ENCODE peak calls at places on chromosome 19, in ten cellular contexts. Z is RWPE1; P is NCI-H1417 treated with DMSO at 0.1 percent for 48 hours; T is gastrocnemius medialis; N is IMR-90; C is stimulated activated CD4-positive, alpha-beta T cell treated with anti-CD3 and anti-CD28 coated beads, Interleukin-2, amount 100 ng/mL, for 48 hours; L is pancreas; G is A673; I is AG08395; O is head of caudate nucleus. F is an unnamed sample.

GRCh38 chr19:35141627-35142401 is 1.2 kb upstream of the FXYD7 start:
- DNase-seq in P (no peak), C (no peak), T (no peak), Z (no peak), G (no peak), N (no peak), O (no peak), I (no peak), L (peak), F (no peak)

GRCh38 chr19:18203408-18203862 is 407 bp downstream of the RAB3A start:
- DNase-seq in I (no peak), C (peak), T (peak), O (peak), N (no peak), P (no peak), G (peak), Z (peak), L (no peak), F (no peak)

GRCh38 chr19:11268783-11269267 is 6.5 kb upstream of the DOCK6 start:
- DNase-seq in N (peak), T (peak), P (no peak), O (no peak), Z (peak), G (peak), L (no peak), I (peak), C (no peak), F (peak)

GRCh38 chr19:56885173-56885679 is 44.7 kb upstream of the PEG3 start:
- DNase-seq in P (no peak), C (no peak), L (no peak), T (no peak), O (no peak), Z (no peak), G (no peak), I (no peak), N (no peak), F (no peak)

GRCh38 chr19:56712609-56713008 is 41.1 kb upstream of the ZNF835 start:
- DNase-seq in I (no peak), L (no peak), P (no peak), N (no peak), Z (no peak), T (no peak), O (peak), C (no peak), G (no peak), F (no peak)

GRCh38 chr19:56273563-56274117 is 1.1 kb downstream of the EDDM13 start:
- DNase-seq in N (peak), I (peak), T (no peak), G (peak), Z (peak), L (no peak), O (no peak), P (no peak), C (no peak), F (peak)

GRCh38 chr19:48967346-48968178 is 2.5 kb downstream of the FTL start:
- DNase-seq in L (peak), C (no peak), N (peak), O (peak), Z (no peak), T (peak), I (no peak), G (no peak), P (no peak), F (peak)

GRCh38 chr19:14318873-14319272 is 62.4 kb upstream of the ADGRE5 start:
- DNase-seq in P (no peak), N (no peak), L (no peak), C (no peak), T (no peak), Z (no peak), O (no peak), I (no peak), G (no peak), F (no peak)

GRCh38 chr19:39416626-39417120 is 4.2 kb downstream of the PLEKHG2 start:
- DNase-seq in P (no peak), T (no peak), N (no peak), L (no peak), I (no peak), O (no peak), Z (no peak), G (no peak), C (no peak), F (no peak)

GRCh38 chr19:1401138-1401888 is at the start of gene GAMT:
- DNase-seq in L (no peak), P (no peak), G (peak), I (peak), Z (no peak), O (peak), T (no peak), N (no peak), C (peak), F (no peak)

GRCh38 chr19:39419003-39419402 is 6.5 kb downstream of the PLEKHG2 start:
- DNase-seq in T (no peak), P (no peak), N (no peak), L (no peak), G (no peak), C (no peak), I (no peak), Z (no peak), O (no peak), F (peak)

GRCh38 chr19:13817018-13817614 is 21.9 kb downstream of the ZSWIM4 start:
- DNase-seq in P (no peak), G (no peak), L (peak), N (no peak), C (no peak), I (no peak), Z (no peak), T (no peak), O (no peak), F (no peak)

GRCh38 chr19:5293607-5294089 is 47.0 kb downstream of the PTPRS start:
- DNase-seq in N (peak), C (no peak), I (peak), T (no peak), G (peak), O (peak), L (no peak), P (no peak), Z (no peak), F (peak)

GRCh38 chr19:17605761-17606745 is 50.6 kb downstream of the COLGALT1 start:
- DNase-seq in T (peak), P (peak), L (peak), Z (peak), O (peak), C (peak), N (peak), I (peak), G (peak), F (peak)

GRCh38 chr19:3178973-3179738 is 587 bp downstream of the S1PR4 start:
- DNase-seq in N (no peak), P (no peak), I (no peak), G (no peak), T (no peak), C (no peak), O (no peak), L (no peak), Z (no peak), F (no peak)

GRCh38 chr19:50328257-50329145 is 676 bp downstream of the KCNC3 start:
- DNase-seq in L (peak), T (no peak), G (peak), P (no peak), Z (no peak), C (peak), N (no peak), I (no peak), O (peak), F (no peak)

GRCh38 chr19:14155371-14155770 is 19.0 kb upstream of the ASF1B start:
- DNase-seq in L (no peak), P (no peak), Z (no peak), I (no peak), T (no peak), C (no peak), N (no peak), G (no peak), O (no peak), F (no peak)

GRCh38 chr19:3653865-3654513 is 27.4 kb upstream of the CACTIN start:
- DNase-seq in O (no peak), T (no peak), N (no peak), I (no peak), P (no peak), Z (no peak), C (no peak), L (no peak), G (no peak), F (no peak)

GRCh38 chr19:13707901-13708300 is 56.4 kb upstream of the MRI1 start:
- DNase-seq in G (no peak), Z (no peak), N (no peak), C (no peak), P (no peak), O (no peak), I (no peak), L (no peak), T (no peak), F (no peak)

GRCh38 chr19:752652-753517 is 2.0 kb downstream of the MISP start:
- DNase-seq in T (peak), P (peak), O (no peak), C (no peak), Z (peak), L (no peak), N (peak), I (peak), G (peak), F (peak)

GRCh38 chr19:10424011-10424637 is 3.8 kb downstream of the PDE4A start:
- DNase-seq in G (peak), N (peak), Z (peak), P (no peak), L (peak), T (peak), C (peak), I (peak), O (peak), F (peak)

GRCh38 chr19:49680473-49681351 is 3.6 kb downstream of the PRMT1 start:
- DNase-seq in G (peak), I (peak), T (peak), O (peak), Z (peak), P (peak), C (peak), L (peak), N (peak), F (peak)

GRCh38 chr19:49427855-49428546 is 2.8 kb downstream of the GFY start:
- DNase-seq in I (peak), Z (no peak), L (no peak), C (no peak), P (no peak), N (no peak), T (no peak), G (no peak), O (no peak), F (no peak)

GRCh38 chr19:18978616-18979015 is 37.6 kb upstream of the HOMER3 start:
- DNase-seq in I (no peak), N (no peak), Z (no peak), T (no peak), P (no peak), L (no peak), C (no peak), G (no peak), O (no peak), F (no peak)

GRCh38 chr19:28140201-28140600 is 1072.8 kb downstream of the UQCRFS1 start:
- DNase-seq in P (no peak), L (no peak), I (no peak), C (no peak), G (no peak), Z (no peak), O (no peak), T (no peak), N (no peak), F (no peak)